ENCODE peak calls at places on chromosomes 16 and 17, in six cellular contexts. J is effector memory CD4-positive, alpha-beta T cell; L is HS-5; P is NCI-H2081; K is ascending aorta; G is naive B cell. V is an unnamed sample.

GRCh38 chr17:67050476-67051154 is 6.3 kb downstream of the CACNG1 start:
- DNase-seq in P (no peak), J (no peak), G (no peak), K (no peak), L (no peak), V (no peak)

GRCh38 chr16:28844226-28844885 is 1.8 kb downstream of the TUFM start:
- DNase-seq in K (no peak), G (no peak), P (no peak), L (no peak), J (no peak), V (no peak)

GRCh38 chr17:74454197-74455024 is 12.0 kb upstream of the CD300A start:
- DNase-seq in K (peak; percentile 95), L (peak; percentile 32), G (peak; percentile 44), P (no peak), J (no peak), V (peak; percentile 95)

GRCh38 chr17:20095366-20096080 is 86.4 kb downstream of the SPECC1 start:
- DNase-seq in J (no peak), L (no peak), K (peak; percentile 89), P (peak; percentile 5), G (no peak), V (peak; percentile 35)

GRCh38 chr16:31074814-31075183 is 577 bp downstream of the ZNF646 start:
- DNase-seq in P (no peak), G (no peak), J (no peak), L (no peak), K (no peak), V (no peak)

GRCh38 chr17:1179112-1179634 is 608 bp downstream of the ABR start:
- DNase-seq in P (no peak), G (no peak), L (no peak), J (no peak), K (no peak), V (no peak)

GRCh38 chr17:79670537-79671386 is 59.9 kb upstream of the RBFOX3 start:
- DNase-seq in G (no peak), J (no peak), K (no peak), P (no peak), L (no peak), V (no peak)

GRCh38 chr16:65771707-65772106 is 594.8 kb upstream of the CDH5 start:
- DNase-seq in K (no peak), G (no peak), J (no peak), L (no peak), P (no peak), V (no peak)

GRCh38 chr17:61221597-61222471 is 177.8 kb upstream of the TBX2 start:
- DNase-seq in L (no peak), P (no peak), J (no peak), G (peak; percentile 6), K (no peak), V (no peak)

V was measured in NCI-H526.